ENCODE peak calls at places on chromosomes 12 and 14, in six cellular contexts. S is heart left ventricle; A is CD8-positive, alpha-beta T cell; K is cardiac muscle cell; Y is NCI-H510A treated with DMSO at 0.1 percent for 48 hours; L is kidney glomerular epithelial cell. J is an unnamed sample.

GRCh38 chr14:59087711-59088110 is 100.8 kb upstream of the DAAM1 start:
- DNase-seq in S (no peak), A (no peak), K (no peak), Y (no peak), L (no peak), J (no peak)

GRCh38 chr14:99786423-99787051 is 6.7 kb upstream of the EML1 start:
- DNase-seq in S (peak), A (no peak), K (no peak), Y (no peak), L (no peak), J (no peak)

GRCh38 chr12:6764011-6764828 is 1.9 kb upstream of the PTMS start:
- DNase-seq in S (peak), A (peak), K (peak), Y (peak), L (peak), J (peak)

GRCh38 chr12:61810486-61810885 is 449.7 kb upstream of the USP15 start:
- DNase-seq in S (no peak), A (no peak), K (no peak), Y (no peak), L (no peak), J (no peak)

GRCh38 chr12:89250213-89250612 is 102.1 kb downstream of the DUSP6 start:
- DNase-seq in S (no peak), A (no peak), K (no peak), Y (peak), L (no peak), J (no peak)

GRCh38 chr12:115294443-115295133 is 610.6 kb upstream of the TBX3 start:
- DNase-seq in S (no peak), A (no peak), K (peak), Y (no peak), L (no peak), J (no peak)

GRCh38 chr12:117151195-117152031 is 38.9 kb downstream of the FBXO21 start:
- DNase-seq in S (peak), A (no peak), K (peak), Y (peak), L (peak), J (peak)

GRCh38 chr14:77043177-77043983 is 14.9 kb upstream of the IRF2BPL start:
- DNase-seq in S (peak), A (peak), K (peak), Y (no peak), L (no peak), J (peak)